ENCODE peak calls at places on chromosomes 12 and 14, in eight cellular contexts. One of them, this sample, is unnamed. For H3K9me2, the result is how much of the 10 kb centered on the place peaks cover.

GRCh38 chr12:132505105-132505851 is 15.3 kb downstream of the FBRSL1 start:
- DNase-seq in HCT116: no peak
- DNase-seq in OCI-LY7: no peak
- DNase-seq in SK-N-SH: no peak
- DNase-seq in PC-3: no peak
- DNase-seq in hepatocyte: no peak
- DNase-seq in GM23338: no peak
- DNase-seq in PC-9: no peak
- DNase-seq in this sample: no peak

GRCh38 chr12:131085125-131085815 is 131.6 kb downstream of the ADGRD1 start:
- DNase-seq in HCT116: no peak
- DNase-seq in OCI-LY7: no peak
- DNase-seq in SK-N-SH: no peak
- DNase-seq in PC-3: no peak
- DNase-seq in hepatocyte: no peak
- DNase-seq in GM23338: no peak
- DNase-seq in PC-9: no peak
- DNase-seq in this sample: no peak

GRCh38 chr14:65847065-65847847 is 434.7 kb downstream of the FUT8 start:
- DNase-seq in HCT116: no peak
- DNase-seq in OCI-LY7: peak
- DNase-seq in SK-N-SH: no peak
- DNase-seq in PC-3: no peak
- DNase-seq in hepatocyte: no peak
- DNase-seq in GM23338: no peak
- DNase-seq in PC-9: no peak
- DNase-seq in this sample: peak

GRCh38 chr14:71591929-71592328 is 340.3 kb upstream of the RGS6 start:
- DNase-seq in HCT116: peak
- DNase-seq in OCI-LY7: peak
- DNase-seq in SK-N-SH: no peak
- DNase-seq in PC-3: peak
- DNase-seq in hepatocyte: no peak
- DNase-seq in GM23338: no peak
- DNase-seq in PC-9: no peak
- DNase-seq in this sample: peak

GRCh38 chr12:107236824-107237467 is 143.6 kb upstream of the CRY1 start:
- DNase-seq in HCT116: no peak
- DNase-seq in OCI-LY7: no peak
- DNase-seq in SK-N-SH: no peak
- DNase-seq in PC-3: peak
- DNase-seq in hepatocyte: no peak
- DNase-seq in GM23338: peak
- DNase-seq in PC-9: no peak
- DNase-seq in this sample: no peak

GRCh38 chr12:21962236-21962635 is 21.0 kb upstream of the ABCC9 start:
- DNase-seq in HCT116: no peak
- DNase-seq in OCI-LY7: no peak
- DNase-seq in SK-N-SH: no peak
- DNase-seq in PC-3: peak
- DNase-seq in hepatocyte: no peak
- DNase-seq in GM23338: no peak
- DNase-seq in PC-9: no peak
- DNase-seq in this sample: no peak

GRCh38 chr12:49827351-49828099 is 688 bp downstream of the NCKAP5L start:
- DNase-seq in HCT116: no peak
- DNase-seq in OCI-LY7: peak
- DNase-seq in SK-N-SH: peak
- DNase-seq in PC-3: peak
- DNase-seq in hepatocyte: peak
- DNase-seq in GM23338: peak
- DNase-seq in PC-9: peak
- DNase-seq in this sample: no peak

GRCh38 chr12:112146123-112146522 is 20.8 kb downstream of the TRAFD1 start:
- DNase-seq in HCT116: no peak
- DNase-seq in OCI-LY7: no peak
- DNase-seq in SK-N-SH: no peak
- DNase-seq in PC-3: no peak
- DNase-seq in hepatocyte: no peak
- DNase-seq in GM23338: no peak
- DNase-seq in PC-9: no peak
- DNase-seq in this sample: no peak

GRCh38 chr14:26370118-26370517 is 227.7 kb downstream of the NOVA1 start:
- DNase-seq in HCT116: no peak
- DNase-seq in OCI-LY7: no peak
- DNase-seq in SK-N-SH: no peak
- DNase-seq in PC-3: no peak
- DNase-seq in hepatocyte: peak
- DNase-seq in GM23338: no peak
- DNase-seq in PC-9: no peak
- DNase-seq in this sample: no peak

GRCh38 chr12:13373131-13373530 is 176.6 kb downstream of the EMP1 start:
- DNase-seq in HCT116: no peak
- DNase-seq in OCI-LY7: no peak
- DNase-seq in SK-N-SH: no peak
- DNase-seq in PC-3: no peak
- DNase-seq in hepatocyte: no peak
- DNase-seq in GM23338: no peak
- DNase-seq in PC-9: no peak
- DNase-seq in this sample: no peak

GRCh38 chr12:79983492-79983891 is 48.6 kb upstream of the PPP1R12A start:
- DNase-seq in HCT116: no peak
- DNase-seq in OCI-LY7: no peak
- DNase-seq in SK-N-SH: no peak
- DNase-seq in PC-3: peak
- DNase-seq in hepatocyte: no peak
- DNase-seq in GM23338: no peak
- DNase-seq in PC-9: no peak
- DNase-seq in this sample: no peak

GRCh38 chr14:44798386-44799242 is 163.1 kb downstream of the KLHL28 start:
- DNase-seq in HCT116: no peak
- DNase-seq in OCI-LY7: no peak
- DNase-seq in SK-N-SH: peak
- DNase-seq in PC-3: peak
- DNase-seq in hepatocyte: no peak
- DNase-seq in GM23338: no peak
- DNase-seq in PC-9: no peak
- DNase-seq in this sample: no peak

GRCh38 chr12:64531665-64532334 is 78.5 kb upstream of the RASSF3 start:
- DNase-seq in HCT116: no peak
- DNase-seq in OCI-LY7: no peak
- DNase-seq in SK-N-SH: no peak
- DNase-seq in PC-3: no peak
- DNase-seq in hepatocyte: no peak
- DNase-seq in GM23338: peak
- DNase-seq in PC-9: no peak
- DNase-seq in this sample: no peak

GRCh38 chr14:101058571-101058970 is 155.0 kb upstream of the RTL1 start:
- DNase-seq in HCT116: no peak
- DNase-seq in OCI-LY7: no peak
- DNase-seq in SK-N-SH: no peak
- DNase-seq in PC-3: peak
- DNase-seq in hepatocyte: no peak
- DNase-seq in GM23338: no peak
- DNase-seq in PC-9: no peak
- DNase-seq in this sample: no peak

GRCh38 chr14:48751293-48751692 is 834.9 kb downstream of the RPS29 start:
- DNase-seq in HCT116: no peak
- DNase-seq in OCI-LY7: no peak
- DNase-seq in SK-N-SH: no peak
- DNase-seq in PC-3: no peak
- DNase-seq in hepatocyte: no peak
- DNase-seq in GM23338: no peak
- DNase-seq in PC-9: no peak
- DNase-seq in this sample: no peak

GRCh38 chr14:101404426-101405170 is 156.7 kb upstream of the DIO3 start:
- DNase-seq in HCT116: no peak
- DNase-seq in OCI-LY7: peak
- DNase-seq in SK-N-SH: peak
- DNase-seq in PC-3: no peak
- DNase-seq in hepatocyte: no peak
- DNase-seq in GM23338: peak
- DNase-seq in PC-9: no peak
- DNase-seq in this sample: no peak

GRCh38 chr12:25308761-25309160 is 58.0 kb upstream of the KRAS start:
- DNase-seq in HCT116: no peak
- DNase-seq in OCI-LY7: no peak
- DNase-seq in SK-N-SH: no peak
- DNase-seq in PC-3: peak
- DNase-seq in hepatocyte: no peak
- DNase-seq in GM23338: no peak
- DNase-seq in PC-9: no peak
- DNase-seq in this sample: no peak

GRCh38 chr12:108482717-108483212 is 32.3 kb upstream of the FICD start:
- DNase-seq in HCT116: no peak
- DNase-seq in OCI-LY7: no peak
- DNase-seq in SK-N-SH: no peak
- DNase-seq in PC-3: peak
- DNase-seq in hepatocyte: no peak
- DNase-seq in GM23338: peak
- DNase-seq in PC-9: peak
- DNase-seq in this sample: no peak

GRCh38 chr14:70873627-70874026 is 33.6 kb upstream of the PCNX1 start:
- DNase-seq in HCT116: no peak
- DNase-seq in OCI-LY7: peak
- DNase-seq in SK-N-SH: no peak
- DNase-seq in PC-3: no peak
- DNase-seq in hepatocyte: no peak
- DNase-seq in GM23338: no peak
- DNase-seq in PC-9: no peak
- DNase-seq in this sample: peak

GRCh38 chr12:132159555-132160003 is 15.3 kb downstream of the NOC4L start:
- DNase-seq in HCT116: no peak
- DNase-seq in OCI-LY7: no peak
- DNase-seq in SK-N-SH: no peak
- DNase-seq in PC-3: peak
- DNase-seq in hepatocyte: no peak
- DNase-seq in GM23338: no peak
- DNase-seq in PC-9: no peak
- DNase-seq in this sample: no peak

GRCh38 chr12:6653342-6653741 is 6.1 kb upstream of the ACRBP start:
- DNase-seq in HCT116: no peak
- DNase-seq in OCI-LY7: no peak
- DNase-seq in SK-N-SH: no peak
- DNase-seq in PC-3: no peak
- DNase-seq in hepatocyte: no peak
- DNase-seq in GM23338: no peak
- DNase-seq in PC-9: no peak
- DNase-seq in this sample: no peak

GRCh38 chr12:53410951-53411350 is 12.7 kb upstream of the AMHR2 start:
- DNase-seq in HCT116: no peak
- DNase-seq in OCI-LY7: no peak
- DNase-seq in SK-N-SH: no peak
- DNase-seq in PC-3: no peak
- DNase-seq in hepatocyte: no peak
- DNase-seq in GM23338: no peak
- DNase-seq in PC-9: no peak
- DNase-seq in this sample: no peak

GRCh38 chr12:101552277-101552676 is 42.5 kb upstream of the MYBPC1 start:
- DNase-seq in HCT116: no peak
- DNase-seq in OCI-LY7: no peak
- DNase-seq in SK-N-SH: no peak
- DNase-seq in PC-3: peak
- DNase-seq in hepatocyte: peak
- DNase-seq in GM23338: no peak
- DNase-seq in PC-9: no peak
- DNase-seq in this sample: no peak

DNA sequence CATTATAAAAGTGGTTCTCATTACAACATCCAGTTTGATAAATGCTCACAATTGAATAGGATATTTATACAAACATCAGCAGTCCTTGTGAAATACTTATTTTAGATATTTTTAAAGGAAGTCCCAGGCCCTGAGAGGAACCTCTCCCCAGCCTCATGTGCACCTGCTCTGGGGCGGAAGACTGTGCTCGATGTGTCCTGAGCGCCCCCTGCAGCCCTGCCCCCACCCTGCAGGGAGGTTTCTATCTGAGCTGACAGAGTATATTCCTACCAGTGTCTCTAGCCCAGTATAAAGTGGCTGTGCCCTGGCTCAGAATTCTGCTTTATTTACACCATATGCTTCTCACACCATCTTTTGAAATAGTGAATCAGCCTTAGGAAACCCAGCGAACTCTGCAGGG is 1349.1 kb downstream of the TMEM121 start:
- DNase-seq in HCT116: no peak
- DNase-seq in OCI-LY7: peak
- DNase-seq in SK-N-SH: no peak
- DNase-seq in PC-3: no peak
- DNase-seq in hepatocyte: no peak
- DNase-seq in GM23338: no peak
- DNase-seq in PC-9: no peak
- DNase-seq in this sample: peak
- TF ChIP-seq CTCF in HCT116: peak
- TF ChIP-seq CTCF in OCI-LY7: peak
- TF ChIP-seq CTCF in SK-N-SH: peak
- TF ChIP-seq CTCF in PC-3: peak
- TF ChIP-seq CTCF in hepatocyte: no peak
- TF ChIP-seq CTCF in GM23338: no peak
- TF ChIP-seq CTCF in PC-9: no peak
- TF ChIP-seq CTCF in this sample: peak

GRCh38 chr14:50834802-50835276 is 3.9 kb upstream of the NIN start:
- DNase-seq in HCT116: no peak
- DNase-seq in OCI-LY7: no peak
- DNase-seq in SK-N-SH: no peak
- DNase-seq in PC-3: no peak
- DNase-seq in hepatocyte: no peak
- DNase-seq in GM23338: no peak
- DNase-seq in PC-9: no peak
- DNase-seq in this sample: no peak
- H2AFZ ChIP-seq in HCT116: no peak
- H2AFZ ChIP-seq in OCI-LY7: peak
- H2AFZ ChIP-seq in SK-N-SH: no peak
- H2AFZ ChIP-seq in PC-3: no peak
- H2AFZ ChIP-seq in hepatocyte: no peak
- H2AFZ ChIP-seq in GM23338: no peak
- H2AFZ ChIP-seq in PC-9: no peak
- H2AFZ ChIP-seq in this sample: no peak

DNA sequence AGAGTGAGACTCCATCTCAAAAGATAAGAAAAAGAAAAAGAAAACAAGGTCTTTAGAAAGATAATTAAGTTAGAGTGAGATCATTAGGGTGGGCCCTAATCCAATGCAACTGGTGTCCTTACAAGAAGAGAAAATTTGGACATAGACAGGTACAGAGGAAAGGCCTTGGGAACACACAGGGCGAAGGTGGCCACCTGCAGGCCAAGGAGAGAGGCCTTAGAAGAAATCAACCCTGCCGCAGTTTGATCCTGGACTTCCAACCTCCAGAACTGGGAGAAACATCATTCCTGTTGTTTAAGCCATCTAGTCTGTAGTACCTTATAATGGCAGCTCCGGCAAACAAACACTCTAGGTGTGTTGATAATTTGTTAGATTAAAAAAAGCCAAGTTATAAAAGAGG is 491.9 kb downstream of the MED13L start:
- DNase-seq in HCT116: no peak
- DNase-seq in OCI-LY7: no peak
- DNase-seq in SK-N-SH: no peak
- DNase-seq in PC-3: peak
- DNase-seq in hepatocyte: no peak
- DNase-seq in GM23338: peak
- DNase-seq in PC-9: no peak
- DNase-seq in this sample: no peak
- H3K9me2 ChIP-seq in HCT116: under half
- H3K9me2 ChIP-seq in OCI-LY7: under half
- H3K9me2 ChIP-seq in SK-N-SH: under half
- H3K9me2 ChIP-seq in PC-3: under half
- H3K9me2 ChIP-seq in hepatocyte: under half
- H3K9me2 ChIP-seq in GM23338: under half
- H3K9me2 ChIP-seq in PC-9: under half
- H3K9me2 ChIP-seq in this sample: under half

GRCh38 chr14:72758420-72758819 is 135.5 kb downstream of the DPF3 start:
- DNase-seq in HCT116: no peak
- DNase-seq in OCI-LY7: no peak
- DNase-seq in SK-N-SH: no peak
- DNase-seq in PC-3: no peak
- DNase-seq in hepatocyte: no peak
- DNase-seq in GM23338: peak
- DNase-seq in PC-9: no peak
- DNase-seq in this sample: no peak
- TF ChIP-seq CTCF in HCT116: no peak
- TF ChIP-seq CTCF in OCI-LY7: no peak
- TF ChIP-seq CTCF in SK-N-SH: no peak
- TF ChIP-seq CTCF in PC-3: peak
- TF ChIP-seq CTCF in hepatocyte: no peak
- TF ChIP-seq CTCF in GM23338: peak
- TF ChIP-seq CTCF in PC-9: no peak
- TF ChIP-seq CTCF in this sample: no peak

This sample was measured in MM.1S.